ENCODE peak calls at places on chromosomes 1 and 21, in four cellular contexts. W is left ventricle myocardium superior, H is BE2C, Y is T-helper 1 cell. G is an unnamed sample.

GRCh38 chr1:56469640-56470371 is 109.6 kb downstream of the PLPP3 start:
- DNase-seq in Y (no peak), W (no peak), H (no peak), G (no peak)

GRCh38 chr1:220819627-220820026 is 32.9 kb downstream of the MTARC1 start:
- DNase-seq in W (no peak), H (no peak), Y (no peak), G (no peak)

GRCh38 chr1:20440785-20441200 is 45.2 kb downstream of the CAMK2N1 start:
- DNase-seq in W (no peak), Y (peak; percentile 17), H (peak; percentile 68), G (peak; percentile 31)

GRCh38 chr1:204602871-204603542 is 82.5 kb downstream of the LRRN2 start:
- DNase-seq in H (no peak), W (no peak), Y (no peak), G (no peak)

GRCh38 chr1:215710340-215710971 is 143.4 kb downstream of the KCTD3 start:
- DNase-seq in W (no peak), Y (peak; percentile 29), H (peak; percentile 65), G (no peak)

GRCh38 chr1:167454929-167455785 is 63.2 kb downstream of the CD247 start:
- DNase-seq in Y (peak; percentile 81), W (peak; percentile 78), H (peak; percentile 57), G (peak; percentile 77)

GRCh38 chr1:191700922-191701321 is 457.3 kb upstream of the RGS18 start:
- DNase-seq in W (no peak), H (no peak), Y (no peak), G (no peak)

GRCh38 chr1:24912359-24913273 is 17.5 kb downstream of the RUNX3 start:
- DNase-seq in W (no peak), Y (no peak), H (peak; percentile 20), G (no peak)

GRCh38 chr1:184419734-184420161 is 32.9 kb downstream of the C1orf21 start:
- DNase-seq in H (no peak), W (peak; percentile 26), Y (no peak), G (no peak)

GRCh38 chr1:154405762-154406571 is 824 bp downstream of the IL6R start:
- DNase-seq in H (peak; percentile 62), Y (peak; percentile 38), W (peak; percentile 91), G (no peak)

GRCh38 chr1:215824245-215824644 is 257.1 kb downstream of the KCTD3 start:
- DNase-seq in H (peak; percentile 12), W (no peak), Y (no peak), G (no peak)

GRCh38 chr21:37670883-37671282 is 245.4 kb downstream of the KCNJ6 start:
- DNase-seq in H (no peak), W (no peak), Y (no peak), G (no peak)

GRCh38 chr1:68254667-68255226 is 22.4 kb upstream of the WLS start:
- DNase-seq in W (no peak), H (no peak), Y (no peak), G (no peak)

GRCh38 chr1:114458208-114458777 is 52.7 kb downstream of the TRIM33 start:
- DNase-seq in Y (peak; percentile 42), H (no peak), W (no peak), G (no peak)

GRCh38 chr1:33111965-33112364 is 31.0 kb downstream of the AZIN2 start:
- DNase-seq in W (no peak), H (no peak), Y (peak; percentile 38), G (peak; percentile 2)

GRCh38 chr1:231001892-231002291 is 23.0 kb downstream of the ARV1 start:
- DNase-seq in Y (no peak), W (no peak), H (no peak), G (no peak)

GRCh38 chr1:235079443-235079967 is 49.1 kb downstream of the TOMM20 start:
- DNase-seq in H (no peak), W (peak; percentile 45), Y (no peak), G (no peak)

GRCh38 chr1:200275816-200276453 is 133.9 kb downstream of the ZNF281 start:
- DNase-seq in Y (no peak), W (no peak), H (no peak), G (no peak)

GRCh38 chr1:115530407-115530806 is 111.4 kb upstream of the VANGL1 start:
- DNase-seq in Y (no peak), W (no peak), H (no peak), G (no peak)

GRCh38 chr21:39633770-39634181 is 21.0 kb downstream of the B3GALT5 start:
- DNase-seq in H (no peak), Y (no peak), W (no peak), G (no peak)

GRCh38 chr21:41337515-41337914 is 20.9 kb downstream of the FAM3B start:
- DNase-seq in H (no peak), W (no peak), Y (no peak), G (no peak)

GRCh38 chr1:151511636-151512215 is 539 bp downstream of the CGN start:
- DNase-seq in Y (peak; percentile 9), H (peak; percentile 78), W (peak; percentile 42), G (peak; percentile 11)

GRCh38 chr1:167819849-167820683 is 93.9 kb downstream of the ADCY10 start:
- DNase-seq in Y (peak; percentile 43), H (peak; percentile 86), W (peak; percentile 88), G (no peak)

GRCh38 chr1:16012590-16013219 is 5.1 kb downstream of the HSPB7 start:
- DNase-seq in Y (peak; percentile 27), H (peak; percentile 63), W (peak; percentile 90), G (no peak)

GRCh38 chr1:169739980-169740379 is 6.1 kb upstream of the SELE start:
- DNase-seq in Y (no peak), H (no peak), W (no peak), G (no peak)

GRCh38 chr21:26437326-26438009 is 135.6 kb downstream of the CYYR1 start:
- DNase-seq in H (no peak), W (no peak), Y (no peak), G (no peak)

GRCh38 chr1:204438628-204439027 is 27.0 kb upstream of the PPP1R15B start:
- DNase-seq in Y (no peak), W (no peak), H (no peak), G (no peak)

GRCh38 chr1:182595641-182596240 is 6.7 kb upstream of the RNASEL start:
- DNase-seq in Y (peak; percentile 48), H (peak; percentile 78), W (peak; percentile 66), G (peak; percentile 35)

GRCh38 chr1:25003000-25003399 is 72.9 kb upstream of the RUNX3 start:
- DNase-seq in H (no peak), Y (no peak), W (no peak), G (no peak)

GRCh38 chr1:169491845-169492281 is 6.1 kb upstream of the SLC19A2 start:
- DNase-seq in H (no peak), Y (peak; percentile 67), W (no peak), G (no peak)

GRCh38 chr21:40177979-40178378 is 310.7 kb downstream of the PCP4 start:
- DNase-seq in W (no peak), Y (no peak), H (no peak), G (no peak)

GRCh38 chr1:88946845-88947244 is 45.6 kb downstream of the KYAT3 start:
- DNase-seq in H (no peak), Y (peak; percentile 16), W (no peak), G (no peak)

GRCh38 chr1:116737020-116737854 is 17.0 kb upstream of the CD2 start:
- DNase-seq in W (peak; percentile 63), H (peak; percentile 66), Y (peak; percentile 88), G (peak; percentile 70)